ENCODE peak calls at places on chromosomes 13 and 19, in four cellular contexts. L is upper lobe of left lung, P is A549, Q is K562. N is an unnamed sample.

GRCh38 chr13:29991343-29991742 is 140.9 kb upstream of the UBL3 start:
- ATAC-seq in L (no peak), P (no peak), Q (no peak), N (no peak)

GRCh38 chr13:30978981-30979956 is 46.8 kb downstream of the TEX26 start:
- ATAC-seq in L (no peak), P (peak; percentile 68), Q (peak; percentile 82), N (no peak)

GRCh38 chr13:25725104-25725503 is 326.7 kb downstream of the SHISA2 start:
- ATAC-seq in L (no peak), P (no peak), Q (no peak), N (no peak)

GRCh38 chr13:44449999-44450821 is 76.6 kb downstream of the SERP2 start:
- ATAC-seq in L (no peak), P (no peak), Q (no peak), N (peak; percentile 34)

GRCh38 chr13:49711218-49711863 is 20.1 kb upstream of the EBPL start:
- ATAC-seq in L (no peak), P (peak; percentile 65), Q (no peak), N (no peak)

GRCh38 chr13:44306401-44307192 is 67.0 kb upstream of the SERP2 start:
- ATAC-seq in L (peak; percentile 72), P (peak; percentile 85), Q (no peak), N (peak; percentile 57)

GRCh38 chr19:52191951-52192350 is 2.1 kb downstream of the PPP2R1A start:
- ATAC-seq in L (no peak), P (no peak), Q (no peak), N (no peak)

GRCh38 chr19:39816287-39817048 is 17.5 kb downstream of the DYRK1B start:
- ATAC-seq in L (no peak), P (no peak), Q (no peak), N (no peak)

GRCh38 chr19:54341295-54341694 is 2.3 kb upstream of the LILRA4 start:
- ATAC-seq in L (no peak), P (peak; percentile 57), Q (peak; percentile 69), N (no peak)

GRCh38 chr19:20423381-20424207 is 142.0 kb downstream of the ZNF737 start:
- ATAC-seq in L (peak; percentile 88), P (no peak), Q (peak; percentile 35), N (peak; percentile 63)

GRCh38 chr13:41061075-41061913 is at the start of gene WBP4:
- ATAC-seq in L (peak; percentile 88), P (peak; percentile 87), Q (peak; percentile 83), N (peak; percentile 86)
- TF ChIP-seq EP300 in L (peak; percentile 33), P (no peak), Q (no peak), N (no peak)

DNA sequence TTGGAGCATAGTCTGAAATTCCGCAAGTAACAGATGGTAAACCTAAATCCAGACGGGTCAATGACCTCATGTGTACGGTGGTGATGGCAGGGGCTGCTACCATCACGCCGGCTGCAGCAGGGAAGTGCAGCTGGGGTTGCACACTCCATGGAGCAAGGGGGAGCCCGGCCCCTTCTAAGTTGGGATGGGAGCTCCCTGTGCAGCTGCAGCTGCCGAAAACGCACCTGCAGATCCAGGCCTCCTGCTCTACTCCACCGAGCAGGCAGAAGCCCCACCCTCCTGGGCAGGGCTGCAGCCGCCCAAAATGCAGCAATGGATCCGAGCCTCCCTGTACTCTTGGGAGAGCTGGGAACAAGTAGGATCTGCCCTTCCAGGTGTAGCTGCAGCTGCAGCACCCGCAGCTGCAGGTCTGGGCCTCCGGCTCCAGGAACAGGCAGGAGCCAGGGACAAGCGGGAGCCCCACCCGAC is 25.5 kb downstream of the KBTBD6 start:
- ATAC-seq in L (no peak), P (no peak), Q (no peak), N (peak; percentile 3)
- TF ChIP-seq EP300 in L (no peak), P (no peak), Q (no peak), N (no peak)

GRCh38 chr13:51666316-51666715 is 82.1 kb downstream of the WDFY2 start:
- ATAC-seq in L (no peak), P (peak; percentile 61), Q (peak; percentile 53), N (no peak)

GRCh38 chr13:51665456-51665855 is 81.2 kb downstream of the WDFY2 start:
- ATAC-seq in L (no peak), P (no peak), Q (no peak), N (no peak)

GRCh38 chr13:51666839-51667238 is 82.6 kb downstream of the WDFY2 start:
- ATAC-seq in L (no peak), P (no peak), Q (no peak), N (no peak)

GRCh38 chr13:51663980-51664957 is 80.0 kb downstream of the WDFY2 start:
- ATAC-seq in L (peak; percentile 36), P (no peak), Q (no peak), N (no peak)

DNA sequence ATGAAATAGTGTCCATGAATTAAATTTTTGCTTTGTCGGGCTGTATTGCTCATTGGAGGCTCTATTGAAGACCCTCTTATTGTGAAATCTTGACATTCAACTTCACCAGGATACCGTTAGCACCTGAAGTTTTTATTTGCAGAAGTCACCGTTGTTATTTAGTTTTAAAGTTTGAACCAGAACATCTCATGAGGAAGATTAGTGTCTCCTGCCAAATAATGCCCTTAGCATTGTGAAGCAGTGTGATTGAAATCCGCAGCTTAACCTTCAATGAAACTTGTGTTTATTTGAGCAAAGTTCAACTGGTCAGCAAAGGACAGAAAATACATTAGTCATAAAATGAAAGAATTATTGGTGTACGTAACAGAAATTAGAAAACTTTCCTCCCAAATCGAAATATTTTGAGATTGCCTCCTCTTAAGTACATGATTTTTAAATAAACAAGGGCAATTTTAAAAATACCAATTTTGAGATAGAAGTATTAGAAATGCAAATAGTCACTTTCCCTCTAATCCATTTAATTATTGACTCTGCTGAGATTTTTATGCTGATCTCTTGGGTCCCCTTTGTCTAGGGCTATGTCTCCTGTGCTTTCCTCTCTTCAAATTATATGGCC is 84.4 kb downstream of the WDFY2 start:
- ATAC-seq in L (no peak), P (peak; percentile 38), Q (no peak), N (no peak)
- TF ChIP-seq EP300 in L (no peak), P (no peak), Q (no peak), N (no peak)

GRCh38 chr13:110965038-110965754 is 50.3 kb upstream of the ANKRD10 start:
- ATAC-seq in L (no peak), P (peak; percentile 99), Q (peak; percentile 88), N (no peak)
- TF ChIP-seq EP300 in L (no peak), P (no peak), Q (peak; percentile 97), N (no peak)

N was measured in gastroesophageal sphincter.